ENCODE peak calls at places on chromosomes 6 and 20, in five cellular contexts. H, B, P, E and I are unnamed samples.

GRCh38 chr6:44730771-44731391 is 343.4 kb downstream of the CDC5L start:
- DNase-seq in P (peak; percentile 39), E (no peak), B (no peak), H (no peak), I (peak; percentile 76)

GRCh38 chr20:24450646-24451376 is 18.6 kb upstream of the SYNDIG1 start:
- DNase-seq in P (no peak), B (no peak), E (no peak), H (no peak), I (no peak)

GRCh38 chr20:507006-507758 is 36.4 kb downstream of the CSNK2A1 start:
- DNase-seq in B (no peak), E (no peak), H (no peak), P (no peak), I (no peak)

GRCh38 chr20:36866681-36867485 is 9.1 kb upstream of the TLDC2 start:
- DNase-seq in B (no peak), E (no peak), H (peak; percentile 32), P (no peak), I (peak; percentile 49)

GRCh38 chr6:156832166-156832743 is 55.1 kb downstream of the ARID1B start:
- DNase-seq in P (no peak), E (no peak), B (no peak), H (peak; percentile 68), I (peak; percentile 47)

GRCh38 chr20:4045741-4046140 is 30.4 kb upstream of the RNF24 start:
- DNase-seq in E (no peak), B (no peak), P (no peak), H (no peak), I (peak; percentile 49)

GRCh38 chr6:90463359-90463758 is 123.5 kb downstream of the MAP3K7 start:
- DNase-seq in H (no peak), B (peak; percentile 35), P (no peak), E (no peak), I (no peak)

GRCh38 chr6:23181301-23182110 is 612.1 kb downstream of the HDGFL1 start:
- DNase-seq in E (no peak), B (no peak), H (no peak), P (no peak), I (no peak)

GRCh38 chr6:43608310-43608763 is 20.7 kb downstream of the GTPBP2 start:
- DNase-seq in H (peak; percentile 91), B (peak; percentile 46), E (peak; percentile 55), P (peak; percentile 61), I (peak; percentile 62)

GRCh38 chr6:50713977-50714486 is 706 bp downstream of the TFAP2D start:
- DNase-seq in P (no peak), B (no peak), H (no peak), E (no peak), I (no peak)

GRCh38 chr6:165988306-165988756 is 179.3 kb downstream of the TBXT start:
- DNase-seq in B (no peak), E (no peak), P (no peak), H (no peak), I (no peak)

GRCh38 chr6:40563111-40563510 is 24.1 kb downstream of the LRFN2 start:
- DNase-seq in E (no peak), P (no peak), H (no peak), B (no peak), I (no peak)

GRCh38 chr20:38304845-38305447 is 990 bp downstream of the BPI start:
- DNase-seq in P (no peak), B (no peak), E (no peak), H (peak; percentile 54), I (peak; percentile 45)

GRCh38 chr6:99119109-99120031 is 171.6 kb upstream of the FBXL4 start:
- DNase-seq in H (peak; percentile 47), E (no peak), B (no peak), P (peak; percentile 4), I (peak; percentile 51)

GRCh38 chr6:16282370-16282769 is 44.0 kb downstream of the GMPR start:
- DNase-seq in E (no peak), B (no peak), P (no peak), H (no peak), I (no peak)

GRCh38 chr20:34114809-34115208 is 2.8 kb upstream of the EIF2S2 start:
- DNase-seq in B (no peak), E (no peak), H (no peak), P (no peak), I (no peak)

GRCh38 chr6:160030103-160030502 is 61.2 kb downstream of the IGF2R start:
- DNase-seq in E (no peak), B (no peak), P (peak; percentile 87), H (peak; percentile 95), I (peak; percentile 91)

GRCh38 chr6:37779902-37780628 is 39.5 kb upstream of the ZFAND3 start:
- DNase-seq in H (no peak), P (no peak), B (no peak), E (no peak), I (no peak)

GRCh38 chr6:156988276-156989158 is 211.3 kb downstream of the ARID1B start:
- DNase-seq in H (no peak), E (no peak), B (no peak), P (no peak), I (no peak)

GRCh38 chr20:57048027-57048869 is 218.2 kb downstream of the BMP7 start:
- DNase-seq in P (no peak), H (peak; percentile 38), B (no peak), E (peak; percentile 33), I (peak; percentile 25)

GRCh38 chr6:79250107-79250514 is 15.6 kb upstream of the HMGN3 start:
- DNase-seq in P (no peak), H (peak; percentile 15), E (no peak), B (no peak), I (no peak)

GRCh38 chr6:151765444-151765886 is 42.0 kb upstream of the ESR1 start:
- DNase-seq in P (peak; percentile 37), H (peak; percentile 93), E (no peak), B (no peak), I (peak; percentile 86)

GRCh38 chr20:29873946-29874345 is 1383.5 kb upstream of the DEFB115 start:
- DNase-seq in E (no peak), H (peak; percentile 51), P (no peak), B (peak; percentile 45), I (peak; percentile 19)

DNA sequence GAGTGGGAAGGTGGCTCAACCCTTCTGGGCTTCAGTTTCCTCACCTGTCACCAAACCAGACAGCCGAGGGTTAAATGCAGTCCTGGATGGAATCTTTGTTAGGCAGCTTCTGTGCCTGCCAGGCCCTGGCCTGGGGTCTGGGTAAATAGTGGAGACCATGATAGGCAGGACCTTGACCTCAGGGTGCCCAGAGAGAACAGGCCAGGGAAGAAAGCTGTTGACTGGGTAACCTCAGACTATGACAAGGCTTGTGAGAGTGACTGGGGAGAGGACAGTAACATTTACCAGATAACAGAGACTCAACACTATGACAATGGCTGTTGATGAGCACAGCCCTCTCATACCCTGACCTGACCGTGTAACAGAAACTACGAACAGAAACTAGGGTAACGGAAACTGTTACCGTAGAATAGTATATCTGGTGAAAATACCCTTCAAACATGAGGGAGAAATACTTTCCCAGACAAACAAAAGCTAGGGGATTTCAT is 218.3 kb downstream of the PREX1 start:
- DNase-seq in H (no peak), E (no peak), B (no peak), P (no peak), I (no peak)
- TF ChIP-seq CTCF in H (no peak), E (no peak), B (no peak), P (no peak), I (no peak)

DNA sequence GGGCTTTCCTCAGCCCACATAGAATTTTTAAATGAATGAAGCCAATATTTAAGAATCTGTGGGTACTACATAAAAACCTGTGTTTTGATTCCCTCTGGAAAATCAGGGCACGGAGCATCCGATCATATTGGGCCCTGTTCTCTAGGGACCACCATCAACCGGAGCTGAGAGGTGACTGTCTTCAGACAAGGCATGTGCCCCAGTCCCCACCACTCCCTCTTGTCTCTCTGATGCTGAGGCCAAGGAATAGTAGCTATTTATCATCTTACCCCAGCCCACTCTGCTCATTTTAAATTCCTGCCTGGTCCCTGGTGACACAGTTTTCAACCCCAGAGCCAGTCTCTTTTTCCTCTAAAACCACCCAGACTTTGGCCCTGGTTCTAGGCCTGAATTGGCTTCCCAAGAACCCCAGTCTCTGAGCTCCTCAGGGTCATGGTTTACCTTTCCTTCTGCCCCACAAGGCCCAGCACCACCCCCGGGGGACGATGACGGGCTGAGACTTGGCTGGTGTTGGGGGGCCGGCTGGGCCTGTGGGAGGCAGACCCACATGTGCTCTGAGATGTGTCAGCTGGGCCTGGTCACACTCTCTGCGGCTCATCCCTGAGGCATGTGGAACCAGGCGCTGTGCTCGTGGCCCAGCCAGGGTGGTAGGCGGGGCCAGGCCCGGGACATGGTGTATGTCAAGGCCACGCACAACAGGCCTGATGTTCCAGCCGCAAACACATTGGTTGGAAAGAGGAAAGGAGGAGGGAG is 114.4 kb downstream of the CEBPB start:
- DNase-seq in B (no peak), P (peak; percentile 91), E (no peak), H (peak; percentile 97), I (peak; percentile 96)
- TF ChIP-seq CTCF in B (no peak), P (no peak), E (no peak), H (no peak), I (no peak)

GRCh38 chr6:31727717-31728671 is 1.1 kb downstream of the DDAH2 start:
- DNase-seq in P (no peak), B (no peak), H (no peak), E (no peak), I (no peak)

GRCh38 chr6:31729979-31730630 is 1.0 kb upstream of the DDAH2 start:
- DNase-seq in H (peak; percentile 95), E (peak; percentile 90), P (peak; percentile 75), B (peak; percentile 67), I (peak; percentile 80)

GRCh38 chr6:31728767-31729514 is at the start of gene DDAH2:
- DNase-seq in B (no peak), P (no peak), E (no peak), H (no peak), I (no peak)

GRCh38 chr6:31730631-31731086 is 1.6 kb upstream of the DDAH2 start:
- DNase-seq in H (no peak), E (no peak), P (no peak), B (no peak), I (no peak)

DNA sequence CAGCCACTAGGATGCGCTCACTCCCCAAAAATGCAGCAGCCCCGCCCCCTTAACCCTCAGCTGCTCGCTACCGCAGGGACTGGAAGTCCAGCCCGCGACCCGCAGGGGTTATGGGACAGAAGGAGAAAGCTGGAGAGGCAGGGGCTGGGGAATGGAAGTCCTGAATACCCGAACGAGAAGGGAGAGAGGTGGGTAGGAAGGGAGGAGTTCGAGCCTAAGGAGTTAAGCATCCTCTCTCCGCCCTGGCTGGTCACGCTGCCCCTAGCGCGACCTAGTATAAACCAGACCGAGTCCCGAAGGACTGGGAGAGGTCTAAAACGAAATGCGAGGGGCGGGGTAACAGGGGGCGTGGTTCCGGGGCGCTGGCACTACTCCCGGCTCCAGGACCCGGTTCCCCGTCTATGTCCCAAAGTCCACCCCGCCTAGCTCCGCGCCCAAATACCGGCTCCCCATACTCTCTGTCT is 448 bp upstream of the DDAH2 start:
- DNase-seq in H (peak; percentile 92), B (peak; percentile 78), E (peak; percentile 75), P (peak; percentile 51), I (peak; percentile 85)
- TF ChIP-seq CTCF in H (no peak), B (peak; percentile 91), E (peak; percentile 21), P (peak; percentile 52), I (peak; percentile 75)

GRCh38 chr6:89352329-89353117 is at the start of gene UBE2J1:
- DNase-seq in H (peak; percentile 97), P (peak; percentile 77), B (peak; percentile 58), E (peak; percentile 84), I (peak; percentile 89)
- TF ChIP-seq CTCF in H (no peak), P (no peak), B (no peak), E (no peak), I (no peak)